ENCODE peak calls at places on chromosomes 11 and 22, in ten cellular contexts. L is HFF-Myc; S is CD4-positive, alpha-beta T cell; D is endothelial cell; F is right lobe of liver; C is fibroblast of villous mesenchyme; A is kidney epithelial cell; Q is GM13977; X is upper lobe of right lung; P is CD8-positive, alpha-beta T cell. N is an unnamed sample.

GRCh38 chr22:22865311-22866072 is 22.1 kb upstream of the IGLL5 start:
- DNase-seq in F (no peak), L (no peak), P (peak), D (no peak), X (no peak), S (no peak), A (no peak), C (no peak), Q (no peak), N (no peak)

GRCh38 chr11:2156416-2157182 is 4.4 kb downstream of the INS start:
- DNase-seq in F (peak), D (peak), S (peak), L (no peak), X (peak), C (peak), Q (peak), A (no peak), P (peak), N (no peak)

GRCh38 chr11:111540114-111540920 is at the start of gene LAYN:
- DNase-seq in A (no peak), D (peak), P (peak), S (peak), F (peak), Q (peak), X (peak), L (no peak), C (peak), N (no peak)

GRCh38 chr11:65766535-65766934 is 14.2 kb downstream of the AP5B1 start:
- DNase-seq in X (no peak), D (no peak), P (no peak), C (peak), S (no peak), A (no peak), F (no peak), Q (no peak), L (no peak), N (peak)

GRCh38 chr11:123110397-123110796 is 48.5 kb upstream of the HSPA8 start:
- DNase-seq in L (no peak), X (no peak), D (no peak), C (no peak), P (no peak), S (no peak), A (no peak), F (no peak), Q (no peak), N (no peak)

GRCh38 chr11:85902353-85902752 is 47.2 kb downstream of the CCDC83 start:
- DNase-seq in C (no peak), L (no peak), X (no peak), S (no peak), D (no peak), A (no peak), Q (no peak), P (no peak), F (no peak), N (no peak)

GRCh38 chr11:86688398-86689179 is 16.2 kb upstream of the ME3 start:
- DNase-seq in S (no peak), C (peak), D (no peak), A (peak), P (no peak), L (no peak), X (no peak), Q (no peak), F (no peak), N (peak)

GRCh38 chr22:46894851-46895640 is 132.6 kb downstream of the TBC1D22A start:
- DNase-seq in C (no peak), P (no peak), A (no peak), F (no peak), D (no peak), X (peak), S (no peak), L (no peak), Q (no peak), N (no peak)

GRCh38 chr22:29704528-29705285 is 15.1 kb upstream of the CABP7 start:
- DNase-seq in A (no peak), C (peak), P (no peak), D (no peak), F (no peak), Q (no peak), L (no peak), S (no peak), X (no peak), N (no peak)

GRCh38 chr11:77074205-77074604 is 7.4 kb downstream of the CAPN5 start:
- DNase-seq in P (no peak), A (no peak), Q (no peak), D (no peak), L (no peak), C (no peak), X (peak), S (no peak), F (no peak), N (no peak)

GRCh38 chr11:9704037-9704436 is 40.2 kb downstream of the SWAP70 start:
- DNase-seq in C (no peak), Q (no peak), P (no peak), A (no peak), X (no peak), L (no peak), F (no peak), S (no peak), D (no peak), N (no peak)

GRCh38 chr11:36510567-36511020 is 522 bp upstream of the TRAF6 start:
- DNase-seq in Q (no peak), X (no peak), P (no peak), L (no peak), F (no peak), C (no peak), A (no peak), D (no peak), S (no peak), N (no peak)

GRCh38 chr11:44575962-44576361 is 10.5 kb downstream of the CD82 start:
- DNase-seq in S (no peak), D (no peak), X (no peak), Q (no peak), F (no peak), A (no peak), L (no peak), P (no peak), C (no peak), N (no peak)

GRCh38 chr11:44575288-44575672 is 9.8 kb downstream of the CD82 start:
- DNase-seq in A (no peak), P (no peak), S (no peak), L (no peak), X (no peak), Q (no peak), F (peak), C (peak), D (no peak), N (no peak)

GRCh38 chr11:44572884-44573283 is 7.4 kb downstream of the CD82 start:
- DNase-seq in D (no peak), A (no peak), Q (no peak), F (no peak), S (no peak), L (no peak), C (no peak), P (no peak), X (no peak), N (no peak)

GRCh38 chr11:44573333-44573732 is 7.9 kb downstream of the CD82 start:
- DNase-seq in P (no peak), D (no peak), L (no peak), S (no peak), A (no peak), X (no peak), F (no peak), C (no peak), Q (no peak), N (no peak)

GRCh38 chr11:44574620-44575287 is 9.3 kb downstream of the CD82 start:
- DNase-seq in S (no peak), A (peak), D (no peak), C (peak), Q (no peak), F (no peak), P (no peak), L (no peak), X (no peak), N (peak)
- TF ChIP-seq CTCF in S (no peak), A (no peak), D (no peak), C (no peak), Q (no peak), F (no peak), P (no peak), L (no peak), X (no peak), N (no peak)

DNA sequence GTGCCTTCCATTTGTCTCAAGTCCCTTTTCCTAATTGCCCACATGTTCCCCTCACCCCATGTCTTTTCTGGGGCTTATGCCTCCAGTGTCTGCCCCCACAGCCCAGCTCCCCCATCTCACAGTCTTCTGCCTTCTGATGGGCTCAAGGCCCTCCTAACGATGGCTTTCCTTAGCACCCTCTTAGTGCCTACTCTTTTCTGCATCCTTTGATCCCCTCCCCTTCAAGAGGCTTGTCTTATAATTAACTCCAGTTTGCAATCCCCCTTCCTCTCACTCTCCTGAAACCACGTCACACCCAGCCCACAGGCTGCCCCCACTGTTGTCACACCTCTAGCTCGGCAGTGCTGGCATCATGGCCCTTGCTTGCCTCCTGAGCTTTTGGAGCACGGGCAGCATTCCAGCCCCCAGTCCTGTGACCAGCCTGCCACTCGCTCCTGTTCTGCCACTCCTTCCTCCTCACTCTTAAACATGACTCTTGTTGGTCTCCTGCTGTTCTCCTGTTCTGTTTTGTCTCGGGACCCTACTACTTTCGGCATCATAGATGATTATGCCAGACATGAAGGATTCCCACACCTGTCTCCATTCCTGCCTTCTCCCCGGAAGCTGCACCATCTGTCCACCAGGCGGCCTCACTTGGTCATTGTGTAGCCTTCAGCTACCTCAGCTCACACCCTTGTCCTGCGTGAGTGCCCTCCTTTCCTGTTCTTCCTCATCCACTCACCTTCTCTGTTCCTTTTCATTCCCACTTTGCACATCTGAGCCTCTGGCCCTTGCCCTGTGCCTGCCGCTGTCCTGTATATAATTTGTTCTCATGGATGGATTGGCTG is 26.1 kb downstream of the UBE2L3 start:
- DNase-seq in X (no peak), D (peak), F (no peak), S (no peak), C (no peak), P (no peak), L (no peak), A (no peak), Q (no peak), N (no peak)
- TF ChIP-seq CTCF in X (no peak), D (peak), F (no peak), S (no peak), C (peak), P (no peak), L (peak), A (peak), Q (peak), N (no peak)

DNA sequence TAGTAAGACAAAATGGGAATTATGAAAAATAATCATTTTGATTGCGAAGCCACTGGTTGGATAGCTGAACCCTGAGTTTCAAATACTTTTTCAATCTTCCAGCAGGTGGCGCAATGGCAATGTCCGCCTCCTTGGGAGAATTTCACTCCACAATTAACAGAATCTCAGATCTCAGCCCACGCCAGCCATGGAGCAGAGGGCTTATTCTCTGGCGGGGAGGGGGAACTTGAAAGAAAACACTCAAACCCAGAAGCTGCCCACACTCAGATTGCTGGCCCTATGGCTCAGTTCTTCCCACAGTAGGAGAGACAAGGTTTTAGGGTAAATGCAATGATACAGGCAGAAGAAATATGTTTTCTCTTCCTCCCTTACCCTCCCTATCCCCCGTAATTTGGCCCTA is 38.7 kb upstream of the RCN1 start:
- DNase-seq in A (no peak), L (peak), P (peak), D (peak), S (peak), F (peak), Q (peak), X (no peak), C (peak), N (no peak)
- TF ChIP-seq CTCF in A (peak), L (peak), P (peak), D (peak), S (peak), F (peak), Q (peak), X (peak), C (peak), N (peak)

GRCh38 chr11:57491371-57492061 is 24.0 kb downstream of the SLC43A1 start:
- DNase-seq in P (peak), S (peak), A (no peak), Q (peak), F (no peak), X (peak), L (no peak), D (peak), C (peak), N (no peak)
- TF ChIP-seq CTCF in P (peak), S (peak), A (peak), Q (peak), F (peak), X (peak), L (peak), D (peak), C (peak), N (peak)

DNA sequence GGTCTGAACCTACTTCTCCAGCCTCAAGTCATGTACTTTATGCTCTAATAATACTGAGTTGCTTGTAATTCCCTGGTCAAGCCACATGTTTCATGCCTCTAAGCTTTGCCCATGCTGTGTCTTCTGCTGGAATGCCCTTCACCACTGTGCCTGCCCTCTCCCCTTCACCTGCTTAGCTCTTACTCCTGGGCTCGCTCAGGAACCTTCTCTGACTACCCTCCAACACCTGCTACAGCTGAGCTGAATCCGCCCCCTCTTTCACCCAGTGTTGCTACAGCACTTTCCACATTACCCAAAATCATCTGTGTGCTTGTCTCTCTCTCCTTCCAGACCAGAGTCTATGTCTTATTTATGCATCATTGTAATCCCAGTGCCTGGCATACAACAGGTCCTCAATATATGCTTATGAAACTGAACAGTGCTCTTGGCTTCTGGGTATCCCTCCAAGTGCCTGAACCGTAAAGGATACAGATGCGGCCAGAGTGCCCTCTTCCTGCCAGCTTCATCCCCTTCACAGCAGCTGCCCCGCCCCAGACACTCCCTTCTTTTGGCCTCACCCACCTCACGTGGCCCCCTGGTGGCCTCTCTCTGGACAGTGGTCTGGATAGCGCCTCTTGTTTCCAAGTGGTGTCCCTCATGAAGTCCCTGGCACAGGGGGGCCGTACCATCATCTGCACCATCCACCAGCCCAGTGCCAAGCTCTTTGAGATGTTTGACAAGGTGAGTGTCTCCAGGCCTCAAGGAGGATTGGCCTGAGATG is 7.1 kb downstream of the ABCG4 start:
- DNase-seq in F (no peak), P (no peak), L (no peak), S (no peak), D (peak), A (no peak), X (no peak), Q (no peak), C (peak), N (no peak)
- TF ChIP-seq CTCF in F (peak), P (no peak), L (peak), S (no peak), D (no peak), A (peak), X (peak), Q (peak), C (peak), N (peak)

GRCh38 chr11:93189462-93189861 is 8.3 kb downstream of the SLC36A4 start:
- DNase-seq in C (no peak), X (no peak), D (no peak), L (no peak), F (no peak), Q (no peak), P (no peak), S (no peak), A (no peak), N (no peak)

GRCh38 chr11:93193721-93194120 is 4.1 kb downstream of the SLC36A4 start:
- DNase-seq in X (no peak), Q (no peak), L (no peak), D (no peak), C (peak), S (no peak), F (no peak), A (no peak), P (no peak), N (no peak)

GRCh38 chr11:93187290-93187689 is 10.5 kb downstream of the SLC36A4 start:
- DNase-seq in S (no peak), L (no peak), F (no peak), Q (no peak), P (no peak), X (no peak), C (no peak), A (no peak), D (no peak), N (no peak)

GRCh38 chr11:93192163-93192562 is 5.6 kb downstream of the SLC36A4 start:
- DNase-seq in X (no peak), S (no peak), D (peak), L (no peak), A (no peak), Q (no peak), P (no peak), F (no peak), C (peak), N (no peak)

DNA sequence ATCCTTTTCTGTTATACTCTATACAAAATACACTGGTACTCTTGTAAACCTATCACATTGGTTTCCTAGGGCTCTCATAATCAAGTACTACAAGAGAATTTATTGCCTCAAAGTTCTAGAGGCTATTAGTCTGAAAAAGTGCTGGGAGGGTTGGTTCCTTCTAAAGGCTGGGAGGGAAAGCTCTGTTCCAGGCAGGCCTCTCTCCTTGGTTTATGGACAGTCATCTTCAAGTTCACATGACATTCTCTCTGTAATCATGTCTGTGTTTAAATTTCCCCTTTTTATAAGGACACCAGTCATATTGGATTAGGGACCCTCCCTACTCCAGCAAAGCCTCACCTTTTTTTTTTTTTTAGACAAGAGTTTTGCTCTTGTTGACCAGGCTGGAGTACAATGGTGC is 9.1 kb downstream of the SLC36A4 start:
- DNase-seq in S (no peak), X (no peak), A (no peak), P (no peak), C (no peak), D (no peak), L (no peak), Q (no peak), F (no peak), N (no peak)
- TF ChIP-seq CTCF in S (no peak), X (no peak), A (no peak), P (no peak), C (no peak), D (no peak), L (no peak), Q (no peak), F (no peak), N (no peak)